ENCODE peak calls at places on chromosomes 1 and 21, in seven cellular contexts. X is pancreas, O is AG09319, S is PC-9, M is cardiac muscle cell, T is foreskin fibroblast, G is H1. B is an unnamed sample.

GRCh38 chr1:46394108-46394871 is at the start of gene FAAH:
- DNase-seq in X (peak), O (no peak), S (no peak), M (peak), T (peak), G (peak), B (peak)

GRCh38 chr1:206786212-206786886 is 14.1 kb upstream of the IL10 start:
- DNase-seq in X (no peak), O (no peak), S (no peak), M (no peak), T (no peak), G (no peak), B (no peak)

GRCh38 chr1:192858456-192858855 is 49.6 kb downstream of the RGS2 start:
- DNase-seq in X (no peak), O (no peak), S (no peak), M (no peak), T (no peak), G (no peak), B (no peak)

GRCh38 chr1:199448641-199449040 is 578.9 kb upstream of the NR5A2 start:
- DNase-seq in X (no peak), O (no peak), S (no peak), M (peak), T (no peak), G (no peak), B (no peak)

GRCh38 chr1:60562715-60563114 is 489.1 kb upstream of the C1orf87 start:
- DNase-seq in X (no peak), O (no peak), S (no peak), M (peak), T (no peak), G (no peak), B (no peak)

GRCh38 chr21:25862596-25862995 is 127.8 kb downstream of the GABPA start:
- DNase-seq in X (no peak), O (no peak), S (no peak), M (peak), T (peak), G (no peak), B (peak)

GRCh38 chr1:7262611-7263010 is 477.4 kb downstream of the CAMTA1 start:
- DNase-seq in X (no peak), O (no peak), S (no peak), M (no peak), T (peak), G (no peak), B (peak)

GRCh38 chr1:169240449-169241242 is 127.0 kb downstream of the NME7 start:
- DNase-seq in X (no peak), O (no peak), S (no peak), M (peak), T (peak), G (no peak), B (no peak)

GRCh38 chr1:28340221-28340974 is 11.6 kb downstream of the MED18 start:
- DNase-seq in X (no peak), O (no peak), S (no peak), M (no peak), T (no peak), G (no peak), B (no peak)

GRCh38 chr1:21072721-21073120 is 104.0 kb downstream of the EIF4G3 start:
- DNase-seq in X (no peak), O (no peak), S (no peak), M (peak), T (peak), G (no peak), B (no peak)

GRCh38 chr1:244052728-244053312 is 1.7 kb downstream of the ZBTB18 start:
- DNase-seq in X (no peak), O (no peak), S (no peak), M (no peak), T (no peak), G (no peak), B (no peak)
- TF ChIP-seq CTCF in X (no peak), O (no peak), S (no peak), M (no peak), T (no peak), G (no peak), B (no peak)

GRCh38 chr1:203346060-203346754 is 4.7 kb downstream of the FMOD start:
- DNase-seq in X (no peak), O (no peak), S (no peak), M (peak), T (peak), G (no peak), B (no peak)
- TF ChIP-seq CTCF in X (no peak), O (no peak), S (peak), M (peak), T (peak), G (peak), B (no peak)

DNA sequence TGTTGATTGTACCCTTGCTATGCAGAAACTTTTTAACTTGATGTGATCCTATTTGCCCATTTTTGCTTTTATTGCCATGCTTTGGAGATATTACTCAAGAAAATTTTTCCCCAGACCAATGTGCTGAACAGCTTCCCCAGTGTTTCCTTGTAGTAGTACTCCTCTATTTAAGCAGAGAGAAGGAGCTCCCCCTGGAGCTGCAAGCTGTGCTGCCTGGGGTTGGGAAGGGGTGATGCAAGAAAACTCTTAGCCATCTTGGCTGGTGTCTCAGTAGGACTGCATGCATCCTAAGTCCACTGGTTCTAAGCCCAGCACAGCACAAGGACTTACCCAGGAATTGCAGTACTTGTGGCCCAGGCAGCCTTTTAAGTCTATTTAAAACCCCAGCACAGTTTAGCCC is 121.6 kb downstream of the NTMT2 start:
- DNase-seq in X (no peak), O (no peak), S (no peak), M (peak), T (peak), G (no peak), B (no peak)
- TF ChIP-seq CTCF in X (no peak), O (no peak), S (no peak), M (peak), T (no peak), G (peak), B (no peak)

GRCh38 chr1:58013237-58013636 is 533.3 kb downstream of the OMA1 start:
- DNase-seq in X (no peak), O (no peak), S (no peak), M (no peak), T (no peak), G (no peak), B (peak)
- TF ChIP-seq CTCF in X (no peak), O (no peak), S (no peak), M (no peak), T (no peak), G (peak), B (peak)

GRCh38 chr1:115764541-115764940 is 4.0 kb downstream of the CASQ2 start:
- DNase-seq in X (no peak), O (no peak), S (peak), M (peak), T (peak), G (no peak), B (peak)
- TF ChIP-seq CTCF in X (peak), O (peak), S (peak), M (peak), T (peak), G (peak), B (no peak)

DNA sequence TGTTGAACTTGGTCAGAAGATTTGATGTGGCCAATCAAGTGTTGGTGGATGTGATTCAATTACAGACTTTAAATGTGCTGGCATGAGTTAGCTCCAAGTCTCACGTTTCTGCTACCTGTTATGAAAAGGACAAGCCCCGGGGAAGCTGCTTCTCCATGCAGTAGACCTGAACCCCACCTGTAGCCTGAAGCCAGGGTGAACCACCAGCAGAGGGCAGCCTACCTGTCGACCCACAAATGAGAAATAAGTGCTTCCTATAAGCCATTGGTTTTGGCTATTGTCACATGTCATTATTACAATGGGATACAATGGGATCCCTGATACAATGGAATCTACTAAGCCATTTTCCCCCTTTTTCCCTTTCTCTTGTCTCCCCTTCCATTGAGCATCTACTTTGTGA is 230.2 kb downstream of the PRDM2 start:
- DNase-seq in X (no peak), O (no peak), S (no peak), M (no peak), T (peak), G (peak), B (no peak)
- TF ChIP-seq CTCF in X (peak), O (peak), S (no peak), M (no peak), T (no peak), G (peak), B (no peak)

GRCh38 chr1:88922214-88922613 is 30.8 kb upstream of the GTF2B start:
- DNase-seq in X (no peak), O (no peak), S (no peak), M (no peak), T (no peak), G (no peak), B (peak)
- TF ChIP-seq CTCF in X (no peak), O (no peak), S (no peak), M (no peak), T (no peak), G (peak), B (no peak)

GRCh38 chr1:109718495-109718894 is 6.4 kb downstream of the GSTM5 start:
- DNase-seq in X (no peak), O (no peak), S (peak), M (no peak), T (peak), G (no peak), B (peak)
- TF ChIP-seq CTCF in X (no peak), O (no peak), S (peak), M (no peak), T (no peak), G (no peak), B (no peak)

GRCh38 chr1:31423418-31423947 is 10.5 kb downstream of the SERINC2 start:
- DNase-seq in X (peak), O (no peak), S (no peak), M (no peak), T (no peak), G (no peak), B (no peak)

GRCh38 chr1:31420716-31421115 is 7.7 kb downstream of the SERINC2 start:
- DNase-seq in X (no peak), O (no peak), S (no peak), M (no peak), T (no peak), G (no peak), B (no peak)

GRCh38 chr1:31418626-31419025 is 5.6 kb downstream of the SERINC2 start:
- DNase-seq in X (no peak), O (no peak), S (no peak), M (no peak), T (peak), G (no peak), B (no peak)

GRCh38 chr1:31422505-31423319 is 9.7 kb downstream of the SERINC2 start:
- DNase-seq in X (peak), O (peak), S (peak), M (peak), T (peak), G (peak), B (peak)

GRCh38 chr1:31421404-31422040 is 8.5 kb downstream of the SERINC2 start:
- DNase-seq in X (no peak), O (no peak), S (no peak), M (peak), T (peak), G (peak), B (peak)
- TF ChIP-seq CTCF in X (no peak), O (peak), S (peak), M (peak), T (peak), G (peak), B (peak)

GRCh38 chr1:78240755-78241154 is 195.0 kb downstream of the GIPC2 start:
- DNase-seq in X (no peak), O (no peak), S (no peak), M (peak), T (peak), G (no peak), B (no peak)
- TF ChIP-seq CTCF in X (no peak), O (no peak), S (no peak), M (no peak), T (no peak), G (no peak), B (no peak)

B was measured in Calu3.